ENCODE peak calls at places on chromosome 4, in seven cellular contexts. W, P, S, X, B, H and F are unnamed samples.

GRCh38 chr4:139207247-139207646 is 30.2 kb upstream of the ELF2 start:
- DNase-seq in W (no peak), P (no peak), S (no peak), X (no peak), B (no peak), H (no peak), F (no peak)

GRCh38 chr4:114386637-114387233 is 211.9 kb upstream of the UGT8 start:
- DNase-seq in W (no peak), P (no peak), S (peak; percentile 62), X (no peak), B (peak; percentile 24), H (no peak), F (peak; percentile 56)

GRCh38 chr4:144962300-144962699 is 135.7 kb downstream of the ANAPC10 start:
- DNase-seq in W (no peak), P (no peak), S (no peak), X (peak; percentile 47), B (no peak), H (no peak), F (no peak)

GRCh38 chr4:124183926-124184325 is 528.6 kb downstream of the ANKRD50 start:
- DNase-seq in W (no peak), P (no peak), S (no peak), X (no peak), B (no peak), H (no peak), F (peak; percentile 40)

GRCh38 chr4:152357206-152357605 is 178.7 kb downstream of the FBXW7 start:
- DNase-seq in W (peak; percentile 54), P (no peak), S (peak; percentile 50), X (no peak), B (no peak), H (no peak), F (peak; percentile 70)

GRCh38 chr4:78691333-78691732 is 84.8 kb upstream of the BMP2K start:
- DNase-seq in W (no peak), P (no peak), S (peak; percentile 38), X (no peak), B (no peak), H (no peak), F (peak; percentile 46)

GRCh38 chr4:156762851-156763250 is 208.7 kb downstream of the PDGFC start:
- DNase-seq in W (no peak), P (no peak), S (no peak), X (no peak), B (peak; percentile 12), H (no peak), F (no peak)

GRCh38 chr4:26647523-26648224 is 63.8 kb downstream of the TBC1D19 start:
- DNase-seq in W (no peak), P (no peak), S (no peak), X (no peak), B (no peak), H (no peak), F (no peak)

GRCh38 chr4:140856692-140857091 is 100.5 kb upstream of the TBC1D9 start:
- DNase-seq in W (no peak), P (no peak), S (peak; percentile 74), X (peak; percentile 89), B (no peak), H (peak; percentile 28), F (peak; percentile 74)

GRCh38 chr4:122007016-122007415 is 55.2 kb upstream of the TRPC3 start:
- DNase-seq in W (no peak), P (no peak), S (no peak), X (no peak), B (no peak), H (no peak), F (no peak)

GRCh38 chr4:74426101-74426500 is 18.8 kb upstream of the AREG start:
- DNase-seq in W (no peak), P (no peak), S (peak; percentile 66), X (no peak), B (no peak), H (no peak), F (peak; percentile 98)

GRCh38 chr4:189285377-189285776 is 655.3 kb upstream of the FRG1 start:
- DNase-seq in W (no peak), P (no peak), S (no peak), X (peak; percentile 74), B (no peak), H (no peak), F (no peak)

GRCh38 chr4:125085-125820 is 952 bp downstream of the ZNF718 start:
- DNase-seq in W (peak; percentile 66), P (no peak), S (peak; percentile 37), X (peak; percentile 86), B (peak; percentile 48), H (peak; percentile 47), F (peak; percentile 35)

GRCh38 chr4:139278956-139279722 is 886 bp downstream of the MGARP start:
- DNase-seq in W (no peak), P (no peak), S (no peak), X (peak; percentile 75), B (no peak), H (no peak), F (peak; percentile 5)

GRCh38 chr4:153294631-153295030 is 49.9 kb upstream of the MND1 start:
- DNase-seq in W (no peak), P (no peak), S (no peak), X (no peak), B (no peak), H (no peak), F (no peak)

GRCh38 chr4:125518281-125518680 is 203.5 kb downstream of the FAT4 start:
- DNase-seq in W (no peak), P (no peak), S (no peak), X (no peak), B (no peak), H (no peak), F (no peak)

GRCh38 chr4:110793890-110794588 is 171.2 kb upstream of the PITX2 start:
- DNase-seq in W (no peak), P (no peak), S (peak; percentile 3), X (peak; percentile 88), B (no peak), H (no peak), F (no peak)

GRCh38 chr4:47010347-47011188 is 17.2 kb upstream of the GABRA4 start:
- DNase-seq in W (no peak), P (no peak), S (no peak), X (no peak), B (no peak), H (no peak), F (no peak)

GRCh38 chr4:83585982-83586508 is 50.1 kb downstream of the GPAT3 start:
- DNase-seq in W (no peak), P (no peak), S (no peak), X (no peak), B (no peak), H (no peak), F (no peak)

GRCh38 chr4:83589283-83589682 is 53.4 kb downstream of the GPAT3 start:
- DNase-seq in W (no peak), P (no peak), S (no peak), X (peak; percentile 66), B (no peak), H (no peak), F (no peak)

GRCh38 chr4:83591730-83592129 is 55.8 kb downstream of the GPAT3 start:
- DNase-seq in W (no peak), P (no peak), S (no peak), X (no peak), B (no peak), H (no peak), F (no peak)
- TF ChIP-seq CTCF in W (no peak), P (no peak), S (no peak), X (no peak), B (no peak), H (no peak), F (no peak)

DNA sequence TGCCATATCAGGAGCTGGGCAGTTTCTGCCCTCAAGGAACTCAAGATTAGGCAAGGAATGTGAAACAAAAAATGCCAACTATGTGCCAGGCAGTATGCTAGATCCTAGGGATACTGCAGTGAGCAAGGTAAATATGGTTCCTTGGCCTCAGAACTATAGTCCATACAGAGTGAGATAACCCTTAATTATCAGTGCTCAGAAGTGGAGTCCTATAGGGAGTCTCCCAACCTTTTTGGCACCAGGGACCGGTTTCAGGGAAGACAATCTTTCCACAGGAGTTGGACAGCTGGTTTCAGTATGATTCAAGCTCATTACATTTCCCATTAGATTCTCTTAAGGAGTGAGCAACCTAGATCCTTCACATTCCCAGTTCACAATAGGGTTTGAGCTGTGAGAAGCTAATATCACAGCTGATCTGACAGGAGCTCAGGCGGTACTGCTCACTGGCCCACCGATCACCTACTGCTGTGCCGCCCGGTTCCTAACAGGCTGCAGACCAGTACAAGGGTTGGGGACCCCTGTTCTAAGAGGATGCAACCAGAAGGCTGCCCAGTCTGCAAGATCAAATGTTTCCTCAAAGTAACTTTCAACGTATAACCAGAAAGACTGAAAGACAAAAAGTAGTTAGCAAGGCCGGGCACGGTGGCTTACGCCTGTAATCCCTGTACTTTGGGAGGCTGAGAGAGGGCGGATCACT is 1.7 kb upstream of the SRP72 start:
- DNase-seq in W (no peak), P (no peak), S (peak; percentile 39), X (peak; percentile 53), B (peak; percentile 7), H (no peak), F (peak; percentile 45)
- H3K4me3 ChIP-seq in W (peak overlapping the region; percentile 91), P (no peak overlapping the region), S (peak overlapping the region; percentile 94), X (peak overlapping the region; percentile 95), B (peak overlapping the region; percentile 76), H (peak overlapping the region; percentile 94), F (peak overlapping the region; percentile 80)

GRCh38 chr4:85151786-85152185 is 185.3 kb upstream of the WDFY3 start:
- DNase-seq in W (no peak), P (no peak), S (no peak), X (no peak), B (no peak), H (no peak), F (no peak)

GRCh38 chr4:85152490-85152889 is 186.0 kb upstream of the WDFY3 start:
- DNase-seq in W (no peak), P (no peak), S (no peak), X (no peak), B (no peak), H (no peak), F (no peak)

GRCh38 chr4:85149656-85150055 is 183.2 kb upstream of the WDFY3 start:
- DNase-seq in W (no peak), P (no peak), S (peak; percentile 66), X (no peak), B (no peak), H (no peak), F (peak; percentile 88)

GRCh38 chr4:85151349-85151748 is 184.9 kb upstream of the WDFY3 start:
- DNase-seq in W (no peak), P (no peak), S (no peak), X (no peak), B (no peak), H (no peak), F (no peak)

DNA sequence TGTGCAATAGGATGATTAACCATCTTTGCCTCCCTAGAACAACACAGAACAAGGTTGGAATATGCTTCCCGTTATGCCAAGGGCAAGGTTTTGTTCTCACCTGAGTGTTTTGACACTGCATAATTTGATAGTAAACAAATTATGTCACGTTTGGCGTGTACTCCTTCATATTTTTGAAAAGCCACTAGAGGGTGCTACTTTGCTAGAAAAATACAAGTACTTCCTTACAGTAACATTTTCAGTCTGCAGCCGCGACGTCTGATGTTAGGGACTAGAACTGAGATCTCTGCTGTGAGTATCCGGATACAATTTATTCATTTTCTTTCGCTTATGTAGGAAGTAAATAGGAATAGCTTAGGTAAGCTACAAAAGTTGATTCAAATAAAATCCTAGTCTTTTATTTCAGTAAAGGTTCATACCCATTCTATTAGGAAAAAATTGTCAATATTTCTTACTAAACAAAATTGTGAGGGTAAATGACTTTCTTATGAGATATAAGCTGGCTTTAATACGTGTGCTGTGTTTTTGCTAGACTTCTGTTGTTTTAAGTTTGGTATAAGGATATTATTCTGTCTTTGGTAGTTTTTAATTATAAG is 181.1 kb upstream of the WDFY3 start:
- DNase-seq in W (peak; percentile 50), P (no peak), S (peak; percentile 83), X (peak; percentile 65), B (peak; percentile 39), H (peak; percentile 46), F (peak; percentile 78)
- TF ChIP-seq CTCF in W (peak; percentile 62), P (no peak), S (peak; percentile 52), X (peak; percentile 82), B (peak; percentile 39), H (no peak), F (peak; percentile 63)

GRCh38 chr4:10460313-10461047 is 3.3 kb upstream of the ZNF518B start:
- DNase-seq in W (no peak), P (no peak), S (no peak), X (no peak), B (no peak), H (no peak), F (no peak)
- H3K4me3 ChIP-seq in W (peak overlapping the region; percentile 38), P (no peak overlapping the region), S (no peak overlapping the region), X (peak overlapping the region; percentile 82), B (no peak overlapping the region), H (no peak overlapping the region), F (no peak overlapping the region)